ENCODE peak calls at places on chromosomes 4 and X, in nine cellular contexts. Y is HCT116, K is HL-60, S is stomach, R is breast epithelium, X is GM23338, C is GM12878, I is transverse colon, P is sigmoid colon. J is an unnamed sample.

GRCh38 chr4:139416073-139416673 is 37.7 kb upstream of the RAB33B start:
- DNase-seq in Y (peak; percentile 34), K (peak; percentile 41), S (no peak), R (no peak), X (peak; percentile 66), C (no peak), I (no peak), P (no peak), J (no peak)

GRCh38 chrX:40189018-40189417 is 91.3 kb upstream of the BCOR start:
- DNase-seq in Y (no peak), K (no peak), S (no peak), R (no peak), X (no peak), C (no peak), I (no peak), P (no peak), J (no peak)

GRCh38 chrX:68286076-68286475 is 147.2 kb downstream of the OPHN1 start:
- DNase-seq in Y (no peak), K (no peak), S (no peak), R (no peak), X (no peak), C (no peak), I (no peak), P (no peak), J (no peak)

GRCh38 chrX:129613596-129613995 is 41.2 kb downstream of the APLN start:
- DNase-seq in Y (no peak), K (no peak), S (no peak), R (no peak), X (peak; percentile 13), C (no peak), I (no peak), P (no peak), J (no peak)

GRCh38 chr4:153114771-153115321 is 89.4 kb upstream of the TRIM2 start:
- DNase-seq in Y (peak; percentile 69), K (no peak), S (peak; percentile 47), R (no peak), X (no peak), C (no peak), I (no peak), P (no peak), J (peak; percentile 30)

GRCh38 chr4:53908661-53909078 is 155.7 kb downstream of the CHIC2 start:
- DNase-seq in Y (peak; percentile 62), K (peak; percentile 41), S (peak; percentile 51), R (no peak), X (peak; percentile 69), C (peak; percentile 8), I (peak; percentile 15), P (peak; percentile 72), J (peak; percentile 61)

GRCh38 chrX:22433292-22434070 is 160.8 kb downstream of the CBLL2 start:
- DNase-seq in Y (no peak), K (no peak), S (no peak), R (no peak), X (no peak), C (no peak), I (peak; percentile 7), P (peak; percentile 64), J (no peak)

GRCh38 chr4:41427306-41427882 is 110.6 kb upstream of the LIMCH1 start:
- DNase-seq in Y (no peak), K (no peak), S (no peak), R (no peak), X (no peak), C (no peak), I (no peak), P (no peak), J (no peak)

GRCh38 chrX:46994096-46994495 is 81.9 kb downstream of the JADE3 start:
- DNase-seq in Y (no peak), K (no peak), S (no peak), R (no peak), X (no peak), C (no peak), I (no peak), P (no peak), J (no peak)

GRCh38 chr4:26410385-26411293 is 79.6 kb downstream of the CCKAR start:
- DNase-seq in Y (no peak), K (peak; percentile 56), S (no peak), R (no peak), X (peak; percentile 65), C (peak; percentile 44), I (no peak), P (no peak), J (peak; percentile 32)

GRCh38 chrX:32572644-32573043 is 638.7 kb downstream of the DMD start:
- DNase-seq in Y (no peak), K (no peak), S (no peak), R (no peak), X (no peak), C (no peak), I (no peak), P (no peak), J (no peak)

DNA sequence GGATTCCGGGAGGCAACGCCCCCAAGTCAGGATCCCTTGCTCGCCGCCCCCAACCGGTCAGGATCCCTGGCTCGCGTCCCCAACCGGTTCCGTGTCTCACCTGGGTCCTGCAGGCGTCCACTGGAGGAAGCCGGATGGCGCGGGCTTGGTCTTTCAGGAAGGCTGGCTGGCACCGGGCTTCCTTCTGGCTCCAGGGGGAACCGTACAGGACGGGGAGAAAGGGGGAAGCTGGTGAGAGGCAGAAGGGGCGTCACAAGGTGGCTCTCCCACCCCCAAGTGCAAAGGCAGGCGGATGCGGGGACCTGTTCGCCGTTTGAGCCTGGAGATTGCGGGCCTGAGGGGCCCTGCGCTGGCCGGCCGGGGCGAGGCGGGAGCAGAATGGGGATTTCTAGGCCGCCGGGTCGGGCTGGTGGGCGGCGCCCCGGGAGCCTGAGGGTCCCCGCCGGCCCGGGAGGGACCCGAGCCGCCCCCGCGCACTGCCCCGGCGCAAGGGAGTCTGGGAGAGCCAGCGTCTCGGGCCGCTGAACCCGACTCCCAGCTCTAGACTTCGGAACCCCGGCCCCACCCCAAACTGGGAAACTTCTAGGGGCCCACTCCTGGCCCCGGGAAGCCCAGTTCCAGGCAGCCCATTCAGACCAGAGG is 84.8 kb downstream of the HPRT1 start:
- DNase-seq in Y (no peak), K (no peak), S (peak; percentile 44), R (no peak), X (peak; percentile 57), C (no peak), I (peak; percentile 18), P (no peak), J (no peak)
- TF ChIP-seq POLR2AphosphoS5 in Y (no peak), K (no peak), S (no peak), R (no peak), X (no peak), C (no peak), I (no peak), P (no peak), J (no peak)

GRCh38 chr4:182917182-182918043 is at the start of gene DCTD:
- DNase-seq in Y (no peak), K (peak; percentile 56), S (peak; percentile 82), R (peak; percentile 40), X (peak; percentile 87), C (no peak), I (peak; percentile 83), P (peak; percentile 86), J (no peak)

GRCh38 chr4:182918791-182919302 is 1.7 kb upstream of the DCTD start:
- DNase-seq in Y (no peak), K (peak; percentile 46), S (no peak), R (no peak), X (no peak), C (peak; percentile 40), I (no peak), P (no peak), J (no peak)

GRCh38 chr4:182918044-182918607 is 940 bp upstream of the DCTD start:
- DNase-seq in Y (no peak), K (no peak), S (no peak), R (no peak), X (no peak), C (peak; percentile 65), I (no peak), P (no peak), J (no peak)

GRCh38 chr4:182914357-182914756 is 2.8 kb downstream of the DCTD start:
- DNase-seq in Y (no peak), K (no peak), S (no peak), R (no peak), X (no peak), C (no peak), I (no peak), P (no peak), J (no peak)

GRCh38 chr4:182916483-182917181 is 554 bp downstream of the DCTD start:
- DNase-seq in Y (no peak), K (peak; percentile 23), S (peak; percentile 65), R (peak; percentile 63), X (peak; percentile 50), C (no peak), I (peak; percentile 72), P (peak; percentile 84), J (no peak)
- H3K4me3 ChIP-seq in Y (peak overlapping the region; percentile 71), K (peak overlapping the region; percentile 62), S (peak overlapping the region; percentile 70), R (peak overlapping the region; percentile 79), X (peak overlapping the region; percentile 64), C (peak overlapping the region; percentile 73), I (peak overlapping the region; percentile 88), P (peak overlapping the region; percentile 64), J (peak overlapping the region; percentile 65)

GRCh38 chr4:111681751-111682150 is 463.5 kb upstream of the FAM241A start:
- DNase-seq in Y (no peak), K (no peak), S (no peak), R (no peak), X (no peak), C (no peak), I (no peak), P (no peak), J (no peak)

GRCh38 chr4:111675746-111676145 is 469.5 kb upstream of the FAM241A start:
- DNase-seq in Y (no peak), K (no peak), S (no peak), R (no peak), X (no peak), C (no peak), I (no peak), P (no peak), J (no peak)

GRCh38 chr4:111681270-111681669 is 464.0 kb upstream of the FAM241A start:
- DNase-seq in Y (no peak), K (no peak), S (no peak), R (no peak), X (no peak), C (no peak), I (no peak), P (no peak), J (no peak)

GRCh38 chr4:111678908-111679307 is 466.3 kb upstream of the FAM241A start:
- DNase-seq in Y (no peak), K (no peak), S (no peak), R (no peak), X (no peak), C (no peak), I (no peak), P (no peak), J (no peak)

GRCh38 chr4:111678466-111678865 is 466.8 kb upstream of the FAM241A start:
- DNase-seq in Y (no peak), K (no peak), S (no peak), R (no peak), X (no peak), C (no peak), I (no peak), P (no peak), J (no peak)
- TF ChIP-seq POLR2AphosphoS5 in Y (no peak), K (no peak), S (no peak), R (no peak), X (no peak), C (no peak), I (no peak), P (no peak), J (no peak)

DNA sequence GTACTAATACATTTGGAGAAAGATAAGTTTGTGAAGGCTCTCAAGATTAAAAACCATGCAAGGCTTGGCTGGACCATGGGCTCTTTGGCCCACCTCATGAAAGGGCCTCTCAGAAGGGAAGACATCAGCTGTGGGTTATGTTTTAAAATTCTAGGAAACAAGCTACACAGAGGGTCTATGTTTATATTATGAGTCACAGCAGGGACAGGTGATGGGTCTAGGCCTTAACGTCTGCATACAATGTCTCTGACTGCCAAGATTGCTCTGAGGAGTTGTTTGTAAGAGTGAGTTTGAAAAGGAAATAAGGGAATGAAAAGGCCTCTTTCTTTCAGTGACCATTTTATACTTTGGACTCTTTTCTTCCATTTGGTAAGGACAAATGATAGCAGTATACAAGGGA is 77.0 kb upstream of the ARMCX2 start:
- DNase-seq in Y (no peak), K (no peak), S (no peak), R (no peak), X (no peak), C (no peak), I (no peak), P (no peak), J (no peak)
- H3K4me3 ChIP-seq in Y (no peak overlapping the region), K (no peak overlapping the region), S (no peak overlapping the region), R (no peak overlapping the region), X (no peak overlapping the region), C (no peak overlapping the region), I (no peak overlapping the region), P (no peak overlapping the region), J (no peak overlapping the region)